ENCODE peak calls at places on chromosomes 13 and 19, in ten cellular contexts. One of them, this sample, is unnamed.

GRCh38 chr13:76116931-76117330 is 480.8 kb downstream of the LMO7 start:
- DNase-seq in activated T-cell treated with anti-CD3 and anti-CD28 coated beads for 24 hours: no peak
- DNase-seq in astrocyte of the hippocampus: no peak
- DNase-seq in WERI-Rb-1: no peak
- DNase-seq in GM18507: no peak
- DNase-seq in mesothelial cell of epicardium: no peak
- DNase-seq in iris pigment epithelial cell: no peak
- DNase-seq in mesendoderm: no peak
- DNase-seq in HFFc6: no peak
- DNase-seq in stimulated activated CD4-positive, alpha-beta T cell treated with anti-CD3 and anti-CD28 coated beads, Interleukin-1b, Interleukin-23, amount 100 ng/mL, for 1 hour: no peak
- DNase-seq in this sample: no peak

GRCh38 chr19:44717603-44718002 is 18.7 kb downstream of the CEACAM16 start:
- DNase-seq in WERI-Rb-1: no peak
- DNase-seq in activated T-cell treated with anti-CD3 and anti-CD28 coated beads for 24 hours: no peak
- DNase-seq in GM18507: no peak
- DNase-seq in HFFc6: no peak
- DNase-seq in mesendoderm: no peak
- DNase-seq in iris pigment epithelial cell: no peak
- DNase-seq in astrocyte of the hippocampus: no peak
- DNase-seq in mesothelial cell of epicardium: no peak
- DNase-seq in stimulated activated CD4-positive, alpha-beta T cell treated with anti-CD3 and anti-CD28 coated beads, Interleukin-1b, Interleukin-23, amount 100 ng/mL, for 1 hour: no peak
- DNase-seq in this sample: no peak

GRCh38 chr13:31951215-31951678 is 80.3 kb upstream of the FRY start:
- DNase-seq in mesendoderm: peak
- DNase-seq in GM18507: peak
- DNase-seq in astrocyte of the hippocampus: no peak
- DNase-seq in iris pigment epithelial cell: peak
- DNase-seq in stimulated activated CD4-positive, alpha-beta T cell treated with anti-CD3 and anti-CD28 coated beads, Interleukin-1b, Interleukin-23, amount 100 ng/mL, for 1 hour: no peak
- DNase-seq in activated T-cell treated with anti-CD3 and anti-CD28 coated beads for 24 hours: no peak
- DNase-seq in WERI-Rb-1: peak
- DNase-seq in HFFc6: no peak
- DNase-seq in mesothelial cell of epicardium: no peak
- DNase-seq in this sample: no peak

GRCh38 chr19:39208175-39208795 is 4.2 kb upstream of the SYCN start:
- DNase-seq in GM18507: no peak
- DNase-seq in mesendoderm: no peak
- DNase-seq in activated T-cell treated with anti-CD3 and anti-CD28 coated beads for 24 hours: no peak
- DNase-seq in iris pigment epithelial cell: no peak
- DNase-seq in astrocyte of the hippocampus: no peak
- DNase-seq in stimulated activated CD4-positive, alpha-beta T cell treated with anti-CD3 and anti-CD28 coated beads, Interleukin-1b, Interleukin-23, amount 100 ng/mL, for 1 hour: no peak
- DNase-seq in WERI-Rb-1: no peak
- DNase-seq in mesothelial cell of epicardium: no peak
- DNase-seq in HFFc6: no peak
- DNase-seq in this sample: no peak

GRCh38 chr13:52160053-52160452 is 656 bp upstream of the NEK3 start:
- DNase-seq in GM18507: no peak
- DNase-seq in mesendoderm: no peak
- DNase-seq in iris pigment epithelial cell: no peak
- DNase-seq in mesothelial cell of epicardium: no peak
- DNase-seq in astrocyte of the hippocampus: no peak
- DNase-seq in activated T-cell treated with anti-CD3 and anti-CD28 coated beads for 24 hours: no peak
- DNase-seq in HFFc6: no peak
- DNase-seq in stimulated activated CD4-positive, alpha-beta T cell treated with anti-CD3 and anti-CD28 coated beads, Interleukin-1b, Interleukin-23, amount 100 ng/mL, for 1 hour: no peak
- DNase-seq in WERI-Rb-1: no peak
- DNase-seq in this sample: no peak

GRCh38 chr13:32731576-32731975 is 145.3 kb downstream of the PDS5B start:
- DNase-seq in astrocyte of the hippocampus: peak
- DNase-seq in HFFc6: peak
- DNase-seq in mesendoderm: no peak
- DNase-seq in WERI-Rb-1: no peak
- DNase-seq in GM18507: no peak
- DNase-seq in activated T-cell treated with anti-CD3 and anti-CD28 coated beads for 24 hours: no peak
- DNase-seq in stimulated activated CD4-positive, alpha-beta T cell treated with anti-CD3 and anti-CD28 coated beads, Interleukin-1b, Interleukin-23, amount 100 ng/mL, for 1 hour: no peak
- DNase-seq in iris pigment epithelial cell: peak
- DNase-seq in mesothelial cell of epicardium: no peak
- DNase-seq in this sample: no peak

GRCh38 chr13:99605417-99606321 is 104.4 kb downstream of the TM9SF2 start:
- DNase-seq in WERI-Rb-1: peak
- DNase-seq in stimulated activated CD4-positive, alpha-beta T cell treated with anti-CD3 and anti-CD28 coated beads, Interleukin-1b, Interleukin-23, amount 100 ng/mL, for 1 hour: no peak
- DNase-seq in astrocyte of the hippocampus: no peak
- DNase-seq in mesendoderm: peak
- DNase-seq in HFFc6: no peak
- DNase-seq in mesothelial cell of epicardium: no peak
- DNase-seq in iris pigment epithelial cell: peak
- DNase-seq in activated T-cell treated with anti-CD3 and anti-CD28 coated beads for 24 hours: peak
- DNase-seq in GM18507: peak
- DNase-seq in this sample: no peak

GRCh38 chr19:47446534-47447469 is 24.9 kb downstream of the SLC8A2 start:
- DNase-seq in HFFc6: no peak
- DNase-seq in GM18507: no peak
- DNase-seq in WERI-Rb-1: no peak
- DNase-seq in mesothelial cell of epicardium: no peak
- DNase-seq in stimulated activated CD4-positive, alpha-beta T cell treated with anti-CD3 and anti-CD28 coated beads, Interleukin-1b, Interleukin-23, amount 100 ng/mL, for 1 hour: no peak
- DNase-seq in astrocyte of the hippocampus: no peak
- DNase-seq in mesendoderm: peak
- DNase-seq in iris pigment epithelial cell: no peak
- DNase-seq in activated T-cell treated with anti-CD3 and anti-CD28 coated beads for 24 hours: no peak
- DNase-seq in this sample: peak

GRCh38 chr13:113656831-113657671 is 947 bp downstream of the ATP4B start:
- DNase-seq in astrocyte of the hippocampus: no peak
- DNase-seq in iris pigment epithelial cell: no peak
- DNase-seq in GM18507: no peak
- DNase-seq in mesendoderm: no peak
- DNase-seq in stimulated activated CD4-positive, alpha-beta T cell treated with anti-CD3 and anti-CD28 coated beads, Interleukin-1b, Interleukin-23, amount 100 ng/mL, for 1 hour: no peak
- DNase-seq in activated T-cell treated with anti-CD3 and anti-CD28 coated beads for 24 hours: no peak
- DNase-seq in WERI-Rb-1: peak
- DNase-seq in mesothelial cell of epicardium: peak
- DNase-seq in HFFc6: no peak
- DNase-seq in this sample: no peak

GRCh38 chr19:995051-995827 is 5.0 kb upstream of the GRIN3B start:
- DNase-seq in astrocyte of the hippocampus: peak
- DNase-seq in WERI-Rb-1: no peak
- DNase-seq in GM18507: no peak
- DNase-seq in mesendoderm: no peak
- DNase-seq in HFFc6: no peak
- DNase-seq in iris pigment epithelial cell: no peak
- DNase-seq in stimulated activated CD4-positive, alpha-beta T cell treated with anti-CD3 and anti-CD28 coated beads, Interleukin-1b, Interleukin-23, amount 100 ng/mL, for 1 hour: no peak
- DNase-seq in activated T-cell treated with anti-CD3 and anti-CD28 coated beads for 24 hours: no peak
- DNase-seq in mesothelial cell of epicardium: no peak
- DNase-seq in this sample: no peak

GRCh38 chr19:56476671-56477428 is at the start of gene ZNF667:
- DNase-seq in GM18507: no peak
- DNase-seq in activated T-cell treated with anti-CD3 and anti-CD28 coated beads for 24 hours: peak
- DNase-seq in mesothelial cell of epicardium: no peak
- DNase-seq in stimulated activated CD4-positive, alpha-beta T cell treated with anti-CD3 and anti-CD28 coated beads, Interleukin-1b, Interleukin-23, amount 100 ng/mL, for 1 hour: no peak
- DNase-seq in WERI-Rb-1: peak
- DNase-seq in astrocyte of the hippocampus: peak
- DNase-seq in iris pigment epithelial cell: peak
- DNase-seq in HFFc6: peak
- DNase-seq in mesendoderm: peak
- DNase-seq in this sample: no peak

GRCh38 chr13:49346460-49346859 is 97.4 kb downstream of the CAB39L start:
- DNase-seq in activated T-cell treated with anti-CD3 and anti-CD28 coated beads for 24 hours: no peak
- DNase-seq in mesendoderm: no peak
- DNase-seq in iris pigment epithelial cell: no peak
- DNase-seq in astrocyte of the hippocampus: no peak
- DNase-seq in stimulated activated CD4-positive, alpha-beta T cell treated with anti-CD3 and anti-CD28 coated beads, Interleukin-1b, Interleukin-23, amount 100 ng/mL, for 1 hour: no peak
- DNase-seq in mesothelial cell of epicardium: no peak
- DNase-seq in HFFc6: no peak
- DNase-seq in GM18507: no peak
- DNase-seq in WERI-Rb-1: no peak
- DNase-seq in this sample: no peak

GRCh38 chr19:24159707-24160106 is 72.7 kb downstream of the ZNF254 start:
- DNase-seq in GM18507: no peak
- DNase-seq in WERI-Rb-1: peak
- DNase-seq in HFFc6: no peak
- DNase-seq in iris pigment epithelial cell: peak
- DNase-seq in astrocyte of the hippocampus: peak
- DNase-seq in mesothelial cell of epicardium: no peak
- DNase-seq in stimulated activated CD4-positive, alpha-beta T cell treated with anti-CD3 and anti-CD28 coated beads, Interleukin-1b, Interleukin-23, amount 100 ng/mL, for 1 hour: no peak
- DNase-seq in activated T-cell treated with anti-CD3 and anti-CD28 coated beads for 24 hours: no peak
- DNase-seq in mesendoderm: peak
- DNase-seq in this sample: no peak

GRCh38 chr13:45225370-45225769 is 24.5 kb upstream of the KCTD4 start:
- DNase-seq in HFFc6: no peak
- DNase-seq in stimulated activated CD4-positive, alpha-beta T cell treated with anti-CD3 and anti-CD28 coated beads, Interleukin-1b, Interleukin-23, amount 100 ng/mL, for 1 hour: no peak
- DNase-seq in astrocyte of the hippocampus: no peak
- DNase-seq in mesendoderm: no peak
- DNase-seq in mesothelial cell of epicardium: no peak
- DNase-seq in GM18507: no peak
- DNase-seq in activated T-cell treated with anti-CD3 and anti-CD28 coated beads for 24 hours: no peak
- DNase-seq in WERI-Rb-1: no peak
- DNase-seq in iris pigment epithelial cell: no peak
- DNase-seq in this sample: no peak

GRCh38 chr19:5173993-5174392 is 166.6 kb downstream of the PTPRS start:
- DNase-seq in HFFc6: no peak
- DNase-seq in GM18507: no peak
- DNase-seq in activated T-cell treated with anti-CD3 and anti-CD28 coated beads for 24 hours: no peak
- DNase-seq in mesothelial cell of epicardium: no peak
- DNase-seq in WERI-Rb-1: no peak
- DNase-seq in mesendoderm: no peak
- DNase-seq in iris pigment epithelial cell: no peak
- DNase-seq in stimulated activated CD4-positive, alpha-beta T cell treated with anti-CD3 and anti-CD28 coated beads, Interleukin-1b, Interleukin-23, amount 100 ng/mL, for 1 hour: no peak
- DNase-seq in astrocyte of the hippocampus: no peak
- DNase-seq in this sample: no peak

GRCh38 chr13:43377955-43378354 is 354.6 kb downstream of the DNAJC15 start:
- DNase-seq in mesendoderm: no peak
- DNase-seq in WERI-Rb-1: no peak
- DNase-seq in mesothelial cell of epicardium: no peak
- DNase-seq in GM18507: no peak
- DNase-seq in iris pigment epithelial cell: peak
- DNase-seq in stimulated activated CD4-positive, alpha-beta T cell treated with anti-CD3 and anti-CD28 coated beads, Interleukin-1b, Interleukin-23, amount 100 ng/mL, for 1 hour: no peak
- DNase-seq in astrocyte of the hippocampus: peak
- DNase-seq in HFFc6: no peak
- DNase-seq in activated T-cell treated with anti-CD3 and anti-CD28 coated beads for 24 hours: no peak
- DNase-seq in this sample: peak

GRCh38 chr19:45613926-45614725 is 12.1 kb upstream of the GPR4 start:
- DNase-seq in iris pigment epithelial cell: peak
- DNase-seq in activated T-cell treated with anti-CD3 and anti-CD28 coated beads for 24 hours: peak
- DNase-seq in WERI-Rb-1: no peak
- DNase-seq in GM18507: peak
- DNase-seq in HFFc6: peak
- DNase-seq in stimulated activated CD4-positive, alpha-beta T cell treated with anti-CD3 and anti-CD28 coated beads, Interleukin-1b, Interleukin-23, amount 100 ng/mL, for 1 hour: no peak
- DNase-seq in astrocyte of the hippocampus: peak
- DNase-seq in mesothelial cell of epicardium: no peak
- DNase-seq in mesendoderm: no peak
- DNase-seq in this sample: peak

GRCh38 chr19:58229255-58229639 is 533 bp downstream of the ZNF544 start:
- DNase-seq in astrocyte of the hippocampus: peak
- DNase-seq in GM18507: no peak
- DNase-seq in mesothelial cell of epicardium: no peak
- DNase-seq in activated T-cell treated with anti-CD3 and anti-CD28 coated beads for 24 hours: peak
- DNase-seq in HFFc6: peak
- DNase-seq in stimulated activated CD4-positive, alpha-beta T cell treated with anti-CD3 and anti-CD28 coated beads, Interleukin-1b, Interleukin-23, amount 100 ng/mL, for 1 hour: no peak
- DNase-seq in WERI-Rb-1: peak
- DNase-seq in iris pigment epithelial cell: peak
- DNase-seq in mesendoderm: peak
- DNase-seq in this sample: peak

GRCh38 chr13:84446972-84447700 is 564.9 kb upstream of the SLITRK1 start:
- DNase-seq in astrocyte of the hippocampus: peak
- DNase-seq in mesothelial cell of epicardium: no peak
- DNase-seq in HFFc6: peak
- DNase-seq in WERI-Rb-1: no peak
- DNase-seq in iris pigment epithelial cell: peak
- DNase-seq in stimulated activated CD4-positive, alpha-beta T cell treated with anti-CD3 and anti-CD28 coated beads, Interleukin-1b, Interleukin-23, amount 100 ng/mL, for 1 hour: no peak
- DNase-seq in GM18507: no peak
- DNase-seq in activated T-cell treated with anti-CD3 and anti-CD28 coated beads for 24 hours: no peak
- DNase-seq in mesendoderm: peak
- DNase-seq in this sample: no peak

GRCh38 chr13:101408154-101408553 is 8.2 kb downstream of the NALCN start:
- DNase-seq in iris pigment epithelial cell: no peak
- DNase-seq in activated T-cell treated with anti-CD3 and anti-CD28 coated beads for 24 hours: no peak
- DNase-seq in GM18507: no peak
- DNase-seq in astrocyte of the hippocampus: no peak
- DNase-seq in stimulated activated CD4-positive, alpha-beta T cell treated with anti-CD3 and anti-CD28 coated beads, Interleukin-1b, Interleukin-23, amount 100 ng/mL, for 1 hour: no peak
- DNase-seq in mesendoderm: no peak
- DNase-seq in WERI-Rb-1: no peak
- DNase-seq in mesothelial cell of epicardium: no peak
- DNase-seq in HFFc6: no peak
- DNase-seq in this sample: no peak

GRCh38 chr13:44605275-44605674 is 29.1 kb upstream of the TSC22D1 start:
- DNase-seq in HFFc6: no peak
- DNase-seq in activated T-cell treated with anti-CD3 and anti-CD28 coated beads for 24 hours: no peak
- DNase-seq in iris pigment epithelial cell: peak
- DNase-seq in mesendoderm: no peak
- DNase-seq in astrocyte of the hippocampus: no peak
- DNase-seq in mesothelial cell of epicardium: no peak
- DNase-seq in stimulated activated CD4-positive, alpha-beta T cell treated with anti-CD3 and anti-CD28 coated beads, Interleukin-1b, Interleukin-23, amount 100 ng/mL, for 1 hour: no peak
- DNase-seq in WERI-Rb-1: no peak
- DNase-seq in GM18507: no peak
- DNase-seq in this sample: no peak

GRCh38 chr19:28324275-28325060 is 888.5 kb downstream of the UQCRFS1 start:
- DNase-seq in stimulated activated CD4-positive, alpha-beta T cell treated with anti-CD3 and anti-CD28 coated beads, Interleukin-1b, Interleukin-23, amount 100 ng/mL, for 1 hour: no peak
- DNase-seq in mesendoderm: peak
- DNase-seq in GM18507: no peak
- DNase-seq in iris pigment epithelial cell: no peak
- DNase-seq in HFFc6: no peak
- DNase-seq in activated T-cell treated with anti-CD3 and anti-CD28 coated beads for 24 hours: no peak
- DNase-seq in astrocyte of the hippocampus: peak
- DNase-seq in mesothelial cell of epicardium: no peak
- DNase-seq in WERI-Rb-1: no peak
- DNase-seq in this sample: no peak

GRCh38 chr13:50400035-50400726 is 384.9 kb downstream of the KCNRG start:
- DNase-seq in WERI-Rb-1: no peak
- DNase-seq in iris pigment epithelial cell: no peak
- DNase-seq in mesothelial cell of epicardium: no peak
- DNase-seq in mesendoderm: no peak
- DNase-seq in HFFc6: no peak
- DNase-seq in astrocyte of the hippocampus: peak
- DNase-seq in stimulated activated CD4-positive, alpha-beta T cell treated with anti-CD3 and anti-CD28 coated beads, Interleukin-1b, Interleukin-23, amount 100 ng/mL, for 1 hour: no peak
- DNase-seq in activated T-cell treated with anti-CD3 and anti-CD28 coated beads for 24 hours: no peak
- DNase-seq in GM18507: no peak
- DNase-seq in this sample: no peak

GRCh38 chr13:75195479-75196111 is 286.4 kb downstream of the TBC1D4 start:
- DNase-seq in HFFc6: no peak
- DNase-seq in stimulated activated CD4-positive, alpha-beta T cell treated with anti-CD3 and anti-CD28 coated beads, Interleukin-1b, Interleukin-23, amount 100 ng/mL, for 1 hour: no peak
- DNase-seq in astrocyte of the hippocampus: peak
- DNase-seq in WERI-Rb-1: no peak
- DNase-seq in activated T-cell treated with anti-CD3 and anti-CD28 coated beads for 24 hours: no peak
- DNase-seq in GM18507: no peak
- DNase-seq in mesendoderm: peak
- DNase-seq in iris pigment epithelial cell: no peak
- DNase-seq in mesothelial cell of epicardium: no peak
- DNase-seq in this sample: no peak

GRCh38 chr19:51803965-51804364 is 9.0 kb downstream of the FPR3 start:
- DNase-seq in mesendoderm: no peak
- DNase-seq in GM18507: no peak
- DNase-seq in activated T-cell treated with anti-CD3 and anti-CD28 coated beads for 24 hours: no peak
- DNase-seq in HFFc6: no peak
- DNase-seq in mesothelial cell of epicardium: no peak
- DNase-seq in WERI-Rb-1: no peak
- DNase-seq in iris pigment epithelial cell: no peak
- DNase-seq in stimulated activated CD4-positive, alpha-beta T cell treated with anti-CD3 and anti-CD28 coated beads, Interleukin-1b, Interleukin-23, amount 100 ng/mL, for 1 hour: no peak
- DNase-seq in astrocyte of the hippocampus: no peak
- DNase-seq in this sample: no peak

GRCh38 chr13:46160474-46161066 is 21.4 kb downstream of the LCP1 start:
- DNase-seq in GM18507: no peak
- DNase-seq in iris pigment epithelial cell: peak
- DNase-seq in stimulated activated CD4-positive, alpha-beta T cell treated with anti-CD3 and anti-CD28 coated beads, Interleukin-1b, Interleukin-23, amount 100 ng/mL, for 1 hour: no peak
- DNase-seq in mesendoderm: peak
- DNase-seq in mesothelial cell of epicardium: no peak
- DNase-seq in astrocyte of the hippocampus: peak
- DNase-seq in HFFc6: peak
- DNase-seq in activated T-cell treated with anti-CD3 and anti-CD28 coated beads for 24 hours: no peak
- DNase-seq in WERI-Rb-1: no peak
- DNase-seq in this sample: peak

GRCh38 chr19:39140195-39140516 is 14.6 kb downstream of the PAK4 start:
- DNase-seq in astrocyte of the hippocampus: no peak
- DNase-seq in mesothelial cell of epicardium: no peak
- DNase-seq in activated T-cell treated with anti-CD3 and anti-CD28 coated beads for 24 hours: no peak
- DNase-seq in mesendoderm: peak
- DNase-seq in WERI-Rb-1: no peak
- DNase-seq in GM18507: no peak
- DNase-seq in stimulated activated CD4-positive, alpha-beta T cell treated with anti-CD3 and anti-CD28 coated beads, Interleukin-1b, Interleukin-23, amount 100 ng/mL, for 1 hour: no peak
- DNase-seq in HFFc6: no peak
- DNase-seq in iris pigment epithelial cell: no peak
- DNase-seq in this sample: no peak

GRCh38 chr19:4362038-4362828 is 18.9 kb downstream of the MPND start:
- DNase-seq in HFFc6: no peak
- DNase-seq in iris pigment epithelial cell: no peak
- DNase-seq in GM18507: no peak
- DNase-seq in astrocyte of the hippocampus: no peak
- DNase-seq in mesendoderm: no peak
- DNase-seq in WERI-Rb-1: no peak
- DNase-seq in stimulated activated CD4-positive, alpha-beta T cell treated with anti-CD3 and anti-CD28 coated beads, Interleukin-1b, Interleukin-23, amount 100 ng/mL, for 1 hour: no peak
- DNase-seq in activated T-cell treated with anti-CD3 and anti-CD28 coated beads for 24 hours: no peak
- DNase-seq in mesothelial cell of epicardium: no peak
- DNase-seq in this sample: no peak

This sample was measured in NCI-H226.